ENCODE peak calls at places on chromosomes 7 and 10, in six cellular contexts. U, N, I, E, S and Q are unnamed samples.

GRCh38 chr10:122954731-122955050 is 664 bp upstream of the C10orf88 start:
- DNase-seq in E (no peak), N (no peak), S (no peak), U (no peak), I (no peak), Q (no peak)

GRCh38 chr10:108204528-108205313 is 1040.2 kb upstream of the SORCS1 start:
- DNase-seq in U (peak), N (no peak), S (peak), I (no peak), E (no peak), Q (peak)

GRCh38 chr7:29896685-29897411 is 90.5 kb downstream of the WIPF3 start:
- DNase-seq in I (no peak), S (no peak), E (no peak), N (no peak), U (no peak), Q (peak)

GRCh38 chr10:119316729-119317097 is 109.3 kb downstream of the GRK5 start:
- DNase-seq in U (no peak), I (peak), E (no peak), S (no peak), N (no peak), Q (peak)

GRCh38 chr10:58511765-58512469 is 755 bp upstream of the BICC1 start:
- DNase-seq in S (peak), U (peak), E (no peak), N (no peak), I (no peak), Q (peak)

GRCh38 chr7:141558544-141559183 is 7.5 kb downstream of the AGK start:
- DNase-seq in S (no peak), N (no peak), E (no peak), I (peak), U (no peak), Q (peak)

GRCh38 chr10:114967071-114967470 is 29.1 kb downstream of the TRUB1 start:
- DNase-seq in N (no peak), S (peak), I (peak), E (no peak), U (no peak), Q (peak)

GRCh38 chr7:46123-46829 is 146.1 kb upstream of the FAM20C start:
- DNase-seq in U (no peak), S (no peak), N (no peak), I (no peak), E (no peak), Q (no peak)

GRCh38 chr7:159126496-159127345 is 17.9 kb downstream of the VIPR2 start:
- DNase-seq in E (no peak), S (no peak), N (no peak), U (no peak), I (no peak), Q (no peak)

GRCh38 chr7:55552320-55553086 is 19.8 kb downstream of the VOPP1 start:
- DNase-seq in E (peak), I (peak), S (peak), U (no peak), N (no peak), Q (peak)

GRCh38 chr7:20744913-20745587 is 41.6 kb downstream of the SP8 start:
- DNase-seq in U (no peak), I (no peak), N (no peak), S (no peak), E (no peak), Q (peak)

GRCh38 chr7:27808626-27809025 is 68.7 kb downstream of the TAX1BP1 start:
- DNase-seq in U (no peak), S (no peak), N (no peak), E (no peak), I (peak), Q (peak)

GRCh38 chr7:266851-267840 is 22.8 kb upstream of the FOXL3 start:
- DNase-seq in N (no peak), E (no peak), U (peak), I (no peak), S (no peak), Q (no peak)

GRCh38 chr7:131480384-131481315 is 75.8 kb downstream of the PODXL start:
- DNase-seq in S (no peak), N (no peak), I (peak), U (no peak), E (no peak), Q (no peak)

GRCh38 chr10:128210215-128211063 is 84.2 kb upstream of the MKI67 start:
- DNase-seq in I (no peak), E (no peak), S (peak), U (peak), N (peak), Q (peak)

GRCh38 chr10:49364747-49365146 is 31.1 kb downstream of the DRGX start:
- DNase-seq in I (no peak), U (no peak), S (no peak), E (no peak), N (no peak), Q (no peak)

GRCh38 chr10:29132821-29133156 is 156.1 kb upstream of the LYZL1 start:
- DNase-seq in S (no peak), E (no peak), U (no peak), N (no peak), I (no peak), Q (no peak)

GRCh38 chr10:27678166-27678565 is 67.5 kb downstream of the MKX start:
- DNase-seq in U (no peak), E (no peak), S (no peak), I (no peak), N (no peak), Q (no peak)

GRCh38 chr10:131027256-131027655 is 284.3 kb downstream of the TCERG1L start:
- DNase-seq in I (no peak), E (no peak), S (no peak), U (no peak), N (no peak), Q (no peak)

GRCh38 chr10:133334495-133335237 is 2.0 kb downstream of the CALY start:
- DNase-seq in S (no peak), N (no peak), E (peak), U (peak), I (no peak), Q (no peak)

GRCh38 chr7:158082761-158083160 is 504.9 kb downstream of the PTPRN2 start:
- DNase-seq in I (no peak), S (no peak), N (no peak), U (no peak), E (no peak), Q (no peak)

GRCh38 chr10:77079902-77080301 is 557.7 kb downstream of the KCNMA1 start:
- DNase-seq in N (no peak), E (no peak), U (no peak), S (no peak), I (no peak), Q (no peak)

GRCh38 chr7:80273327-80273726 is 138.7 kb downstream of the GNAI1 start:
- DNase-seq in N (no peak), S (no peak), I (no peak), E (no peak), U (no peak), Q (peak)

GRCh38 chr10:55410415-55410885 is 609.4 kb upstream of the PCDH15 start:
- DNase-seq in S (peak), U (peak), I (peak), N (no peak), E (peak), Q (no peak)

GRCh38 chr10:61784354-61785131 is 117.0 kb upstream of the ARID5B start:
- DNase-seq in U (no peak), S (no peak), E (no peak), N (no peak), I (no peak), Q (no peak)